ENCODE peak calls at places on chromosomes 12 and 14, in ten cellular contexts. O is A549, A is heart left ventricle, S is adrenal gland, C is IMR-90, I is body of pancreas, P is H54, T is GM12878, L is suprapubic skin, J is HepG2. H is an unnamed sample.

GRCh38 chr14:51395361-51395849 is 155.4 kb downstream of the TMX1 start:
- DNase-seq in A (peak; percentile 66), T (no peak), L (peak; percentile 84), P (peak; percentile 23), I (no peak), S (no peak), C (peak; percentile 89), J (no peak), O (peak; percentile 22), H (no peak)

GRCh38 chr12:47901285-47902093 is 3.3 kb downstream of the VDR start:
- DNase-seq in S (no peak), C (no peak), A (no peak), O (no peak), I (no peak), L (no peak), J (no peak), T (no peak), P (no peak), H (no peak)

GRCh38 chr12:12877789-12878455 is 13.4 kb upstream of the GPRC5A start:
- DNase-seq in T (no peak), I (no peak), O (no peak), J (no peak), P (no peak), A (no peak), L (no peak), C (no peak), S (no peak), H (no peak)

GRCh38 chr14:105477659-105478623 is 3.3 kb downstream of the CRIP2 start:
- DNase-seq in T (no peak), J (no peak), L (no peak), C (no peak), I (no peak), P (no peak), O (no peak), S (no peak), A (no peak), H (no peak)

GRCh38 chr12:64694130-64695078 is 64.8 kb downstream of the GNS start:
- DNase-seq in T (no peak), P (no peak), A (no peak), I (no peak), S (no peak), O (no peak), L (no peak), C (no peak), J (no peak), H (peak; percentile 14)

GRCh38 chr14:71322660-71323250 is 415.5 kb downstream of the PCNX1 start:
- DNase-seq in P (no peak), L (no peak), T (peak; percentile 66), I (no peak), O (peak; percentile 42), S (no peak), C (peak; percentile 67), A (no peak), J (no peak), H (peak; percentile 52)

GRCh38 chr12:75721231-75721641 is 209.8 kb upstream of the KRR1 start:
- DNase-seq in C (peak; percentile 19), L (no peak), A (no peak), O (no peak), J (no peak), I (no peak), T (no peak), P (no peak), S (no peak), H (no peak)

GRCh38 chr12:115946867-115947695 is 330.4 kb downstream of the MED13L start:
- DNase-seq in I (no peak), A (no peak), C (peak; percentile 10), J (peak; percentile 8), L (no peak), O (no peak), S (no peak), P (no peak), T (no peak), H (no peak)

GRCh38 chr14:85587152-85587697 is 57.3 kb downstream of the FLRT2 start:
- DNase-seq in A (no peak), J (no peak), P (peak; percentile 10), O (peak; percentile 46), I (no peak), S (peak; percentile 17), T (no peak), C (peak; percentile 63), L (no peak), H (no peak)

GRCh38 chr12:69406217-69406616 is 46.7 kb downstream of the YEATS4 start:
- DNase-seq in J (no peak), P (no peak), O (no peak), L (no peak), I (no peak), T (no peak), S (no peak), A (no peak), C (no peak), H (no peak)

GRCh38 chr14:95477411-95478089 is 38.9 kb downstream of the SYNE3 start:
- DNase-seq in J (no peak), T (no peak), P (no peak), C (no peak), S (no peak), L (no peak), A (no peak), O (no peak), I (no peak), H (no peak)

GRCh38 chr14:63134801-63135200 is 69.4 kb upstream of the RHOJ start:
- DNase-seq in T (no peak), C (peak; percentile 35), O (peak; percentile 4), A (no peak), I (no peak), S (no peak), P (no peak), L (no peak), J (no peak), H (no peak)

GRCh38 chr12:65656904-65657351 is 167.4 kb upstream of the HMGA2 start:
- DNase-seq in S (no peak), C (peak; percentile 99), T (no peak), L (no peak), O (peak; percentile 66), P (no peak), A (no peak), J (no peak), I (no peak), H (no peak)

GRCh38 chr12:57781801-57782200 is 786 bp upstream of the TSFM start:
- DNase-seq in I (no peak), L (no peak), A (no peak), S (no peak), P (no peak), O (no peak), T (no peak), C (no peak), J (no peak), H (no peak)
- TF ChIP-seq POLR2A in I (no peak), L (no peak), A (no peak), S (no peak), P (no peak), O (no peak), T (no peak), C (no peak), J (no peak), H (no peak)

GRCh38 chr14:68787235-68787727 is 5.6 kb downstream of the ZFP36L1 start:
- DNase-seq in C (no peak), T (no peak), J (no peak), A (peak; percentile 47), L (peak; percentile 77), S (peak; percentile 40), P (no peak), I (peak; percentile 52), O (peak; percentile 53), H (no peak)
- TF ChIP-seq POLR2A in C (no peak), T (peak; percentile 84), J (peak; percentile 40), A (no peak), L (no peak), S (peak; percentile 29), P (no peak), I (peak; percentile 50), O (no peak), H (peak; percentile 40)

GRCh38 chr12:57111046-57111698 is at the start of gene STAT6:
- DNase-seq in J (peak; percentile 71), I (peak; percentile 79), O (peak; percentile 87), L (peak; percentile 94), P (no peak), C (peak; percentile 87), T (no peak), A (peak; percentile 86), S (peak; percentile 92), H (peak; percentile 91)
- TF ChIP-seq POLR2A in J (peak; percentile 8), I (peak; percentile 96), O (peak; percentile 37), L (peak; percentile 62), P (no peak), C (peak; percentile 72), T (peak; percentile 74), A (peak; percentile 45), S (peak; percentile 73), H (no peak)

DNA sequence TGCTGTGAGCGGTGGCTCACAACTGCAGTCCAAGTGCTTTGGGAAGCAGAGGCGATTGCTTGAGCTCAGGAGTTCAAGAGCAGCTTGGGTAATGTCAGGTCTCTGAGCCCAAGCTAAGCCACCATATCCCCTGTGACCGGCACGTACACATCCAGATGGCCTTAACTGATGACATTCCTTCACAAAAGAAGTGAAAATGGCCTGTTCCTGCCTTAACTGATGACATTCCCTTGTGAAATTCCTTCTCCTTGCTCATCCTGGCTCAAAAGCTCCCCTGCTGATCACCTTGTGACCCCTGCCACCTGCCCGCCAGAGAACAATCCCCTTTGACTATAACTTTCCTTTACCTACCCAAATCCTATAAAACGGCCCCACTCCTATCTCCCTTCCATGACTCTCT is 48.6 kb downstream of the SLC25A47 start:
- DNase-seq in I (no peak), S (no peak), A (no peak), L (no peak), O (no peak), P (no peak), T (no peak), C (no peak), J (no peak), H (no peak)
- TF ChIP-seq POLR2A in I (no peak), S (no peak), A (no peak), L (no peak), O (no peak), P (no peak), T (no peak), C (no peak), J (no peak), H (no peak)

DNA sequence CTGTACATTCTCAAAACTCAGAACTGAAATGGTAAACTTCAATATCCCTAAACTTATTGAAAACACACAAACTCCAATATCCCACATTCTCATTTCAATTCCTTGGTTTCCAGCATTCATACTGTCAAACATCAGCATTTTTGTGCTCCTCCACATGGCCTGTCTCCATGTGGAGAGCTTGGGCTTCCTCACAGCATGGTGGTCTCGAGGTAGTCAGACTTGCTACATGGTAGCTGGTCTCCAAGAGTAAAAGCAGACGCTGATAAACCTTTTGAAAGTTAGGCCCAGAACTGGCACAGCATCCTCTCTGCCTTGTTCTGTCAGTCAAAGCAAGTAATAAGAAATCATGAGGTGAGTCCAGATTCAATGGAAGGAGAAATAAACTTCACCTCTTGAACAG is 70.5 kb downstream of the VCPKMT start:
- DNase-seq in I (no peak), O (no peak), L (no peak), J (no peak), S (no peak), C (no peak), P (no peak), T (no peak), A (no peak), H (peak; percentile 18)
- TF ChIP-seq POLR2A in I (no peak), O (no peak), L (no peak), J (no peak), S (no peak), C (no peak), P (no peak), T (no peak), A (no peak), H (no peak)

H was measured in erythroblast.